ENCODE peak calls at places on chromosomes 1 and 21, in six cellular contexts. One of them, this sample, is unnamed.

GRCh38 chr1:9766759-9767442 is 56.9 kb downstream of the CLSTN1 start:
- DNase-seq in A673: peak; percentile 61
- DNase-seq in adrenal gland: no peak
- DNase-seq in GM23338: no peak
- DNase-seq in lower lobe of right lung: no peak
- DNase-seq in RWPE1: peak; percentile 94
- DNase-seq in this sample: peak; percentile 92

GRCh38 chr1:86325264-86325663 is 70.9 kb downstream of the ODF2L start:
- DNase-seq in lower lobe of right lung: no peak
- DNase-seq in RWPE1: no peak
- DNase-seq in A673: no peak
- DNase-seq in adrenal gland: no peak
- DNase-seq in GM23338: no peak
- DNase-seq in this sample: no peak

GRCh38 chr1:41633764-41634163 is 149.3 kb upstream of the EDN2 start:
- DNase-seq in RWPE1: no peak
- DNase-seq in A673: peak; percentile 62
- DNase-seq in adrenal gland: no peak
- DNase-seq in GM23338: no peak
- DNase-seq in lower lobe of right lung: no peak
- DNase-seq in this sample: peak; percentile 67

GRCh38 chr1:29505537-29506220 is 269.4 kb downstream of the PTPRU start:
- DNase-seq in A673: no peak
- DNase-seq in lower lobe of right lung: no peak
- DNase-seq in GM23338: no peak
- DNase-seq in RWPE1: no peak
- DNase-seq in adrenal gland: no peak
- DNase-seq in this sample: no peak

GRCh38 chr21:46551636-46552241 is 53.1 kb downstream of the S100B start:
- DNase-seq in RWPE1: no peak
- DNase-seq in A673: no peak
- DNase-seq in GM23338: peak; percentile 33
- DNase-seq in adrenal gland: peak; percentile 13
- DNase-seq in lower lobe of right lung: peak; percentile 76
- DNase-seq in this sample: no peak

GRCh38 chr1:107963601-107964396 is 1.2 kb downstream of the VAV3 start:
- DNase-seq in A673: peak; percentile 14
- DNase-seq in adrenal gland: no peak
- DNase-seq in RWPE1: peak; percentile 1
- DNase-seq in lower lobe of right lung: peak; percentile 51
- DNase-seq in GM23338: peak; percentile 64
- DNase-seq in this sample: peak; percentile 24

GRCh38 chr1:156126701-156127534 is 12.4 kb downstream of the LMNA start:
- DNase-seq in lower lobe of right lung: peak; percentile 70
- DNase-seq in A673: no peak
- DNase-seq in RWPE1: no peak
- DNase-seq in GM23338: no peak
- DNase-seq in adrenal gland: no peak
- DNase-seq in this sample: peak; percentile 97

GRCh38 chr1:14743368-14743767 is 144.9 kb downstream of the KAZN start:
- DNase-seq in lower lobe of right lung: no peak
- DNase-seq in RWPE1: no peak
- DNase-seq in A673: no peak
- DNase-seq in adrenal gland: no peak
- DNase-seq in GM23338: no peak
- DNase-seq in this sample: no peak

GRCh38 chr1:59732219-59732955 is 82.4 kb upstream of the HOOK1 start:
- DNase-seq in GM23338: no peak
- DNase-seq in A673: no peak
- DNase-seq in lower lobe of right lung: no peak
- DNase-seq in RWPE1: no peak
- DNase-seq in adrenal gland: no peak
- DNase-seq in this sample: peak; percentile 52

GRCh38 chr1:59736744-59737143 is 78.0 kb upstream of the HOOK1 start:
- DNase-seq in A673: no peak
- DNase-seq in RWPE1: no peak
- DNase-seq in GM23338: no peak
- DNase-seq in adrenal gland: no peak
- DNase-seq in lower lobe of right lung: no peak
- DNase-seq in this sample: no peak

GRCh38 chr1:59730302-59730701 is 84.4 kb upstream of the HOOK1 start:
- DNase-seq in adrenal gland: no peak
- DNase-seq in A673: no peak
- DNase-seq in RWPE1: peak; percentile 83
- DNase-seq in lower lobe of right lung: no peak
- DNase-seq in GM23338: no peak
- DNase-seq in this sample: peak; percentile 86

GRCh38 chr1:59733443-59734141 is 81.2 kb upstream of the HOOK1 start:
- DNase-seq in lower lobe of right lung: no peak
- DNase-seq in A673: no peak
- DNase-seq in GM23338: no peak
- DNase-seq in adrenal gland: no peak
- DNase-seq in RWPE1: no peak
- DNase-seq in this sample: peak; percentile 54

DNA sequence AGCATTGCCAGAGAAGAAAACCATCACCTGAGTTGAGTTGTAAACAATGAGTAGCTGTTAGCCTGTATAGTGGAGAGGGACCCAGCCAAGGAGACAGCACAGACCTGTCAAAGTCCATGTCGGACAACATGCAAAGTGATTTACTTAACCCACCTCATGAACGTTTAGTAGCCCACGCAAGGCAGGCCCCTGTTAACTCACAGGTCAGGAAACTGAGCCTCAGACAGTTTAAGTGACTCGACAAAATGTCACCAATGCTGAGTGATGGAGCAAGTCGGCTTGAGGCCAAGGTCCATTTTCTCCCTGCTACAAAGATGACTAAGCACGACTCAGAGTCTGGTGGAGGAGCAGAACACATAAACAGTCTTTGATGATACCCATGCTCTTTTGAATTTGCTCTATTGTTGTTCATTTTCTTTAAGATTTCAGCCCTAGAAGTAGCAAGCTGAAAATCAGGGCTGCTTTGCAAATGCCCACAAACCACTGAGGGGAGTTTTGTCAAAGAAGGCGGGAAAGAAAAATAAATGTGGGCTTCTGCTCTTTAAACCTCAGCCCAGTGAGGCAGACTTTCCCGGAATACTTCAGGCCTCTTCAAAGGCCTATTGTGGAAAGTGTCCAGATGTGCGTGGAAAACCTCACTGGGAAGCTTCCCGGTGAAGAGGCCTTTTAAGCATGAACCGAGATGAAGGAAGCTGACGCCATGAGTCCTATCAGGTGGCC is 83.8 kb upstream of the HOOK1 start:
- DNase-seq in adrenal gland: peak; percentile 88
- DNase-seq in lower lobe of right lung: no peak
- DNase-seq in RWPE1: peak; percentile 79
- DNase-seq in GM23338: no peak
- DNase-seq in A673: peak; percentile 59
- DNase-seq in this sample: peak; percentile 98
- TF ChIP-seq CTCF in adrenal gland: no peak
- TF ChIP-seq CTCF in lower lobe of right lung: no peak
- TF ChIP-seq CTCF in RWPE1: no peak
- TF ChIP-seq CTCF in GM23338: no peak
- TF ChIP-seq CTCF in A673: no peak
- TF ChIP-seq CTCF in this sample: no peak

DNA sequence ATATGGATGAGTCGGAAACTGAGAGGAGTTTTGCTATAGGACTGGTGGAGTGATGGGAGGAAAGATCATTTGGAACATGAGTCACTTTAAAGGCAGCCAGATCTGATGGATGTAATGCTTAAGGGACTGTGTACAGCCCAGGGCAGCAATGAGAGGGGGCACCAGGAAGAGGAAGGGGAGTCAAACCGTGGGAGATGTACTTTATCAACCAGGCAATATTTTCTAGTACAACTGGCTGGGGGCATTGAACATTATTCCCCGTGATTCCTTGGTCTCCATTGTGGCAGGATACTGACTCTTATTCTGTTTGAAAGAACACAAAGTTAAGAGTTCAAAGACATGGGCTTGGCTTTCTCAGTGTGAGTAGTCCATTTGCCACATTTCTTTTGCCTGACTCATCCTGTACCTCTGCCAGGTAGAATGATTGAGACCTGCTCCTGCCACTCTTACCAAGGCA is 268.2 kb upstream of the NR5A2 start:
- DNase-seq in lower lobe of right lung: no peak
- DNase-seq in adrenal gland: no peak
- DNase-seq in RWPE1: peak; percentile 97
- DNase-seq in GM23338: no peak
- DNase-seq in A673: no peak
- DNase-seq in this sample: peak; percentile 34
- H3K27ac ChIP-seq in lower lobe of right lung: no peak overlapping the region
- H3K27ac ChIP-seq in adrenal gland: no peak overlapping the region
- H3K27ac ChIP-seq in RWPE1: no peak overlapping the region
- H3K27ac ChIP-seq in GM23338: no peak overlapping the region
- H3K27ac ChIP-seq in A673: no peak overlapping the region
- H3K27ac ChIP-seq in this sample: no peak overlapping the region

DNA sequence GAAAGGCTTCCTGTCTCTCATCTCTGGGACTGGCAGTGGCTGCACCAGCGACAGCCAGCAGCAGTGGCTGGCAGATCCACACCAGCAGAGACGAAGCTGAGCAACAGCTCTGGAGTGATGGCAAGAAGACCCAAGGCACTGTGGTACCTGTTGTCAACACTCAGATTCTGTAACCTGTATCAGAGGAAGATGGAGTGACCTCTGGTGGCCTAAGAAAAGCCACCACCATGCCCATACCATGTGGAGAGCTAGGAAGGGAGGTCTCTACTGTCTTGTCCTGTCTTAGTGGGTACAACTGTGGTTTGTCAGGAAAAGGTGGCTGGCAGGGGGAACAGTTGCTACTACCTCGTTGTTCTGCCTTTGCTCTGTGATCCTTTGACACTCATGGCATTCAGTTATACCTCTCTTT is 22.5 kb upstream of the RHBDL2 start:
- DNase-seq in lower lobe of right lung: no peak
- DNase-seq in RWPE1: no peak
- DNase-seq in A673: no peak
- DNase-seq in adrenal gland: no peak
- DNase-seq in GM23338: peak; percentile 53
- DNase-seq in this sample: no peak
- TF ChIP-seq CTCF in lower lobe of right lung: no peak
- TF ChIP-seq CTCF in RWPE1: no peak
- TF ChIP-seq CTCF in A673: peak; percentile 24
- TF ChIP-seq CTCF in adrenal gland: no peak
- TF ChIP-seq CTCF in GM23338: peak; percentile 51
- TF ChIP-seq CTCF in this sample: no peak

DNA sequence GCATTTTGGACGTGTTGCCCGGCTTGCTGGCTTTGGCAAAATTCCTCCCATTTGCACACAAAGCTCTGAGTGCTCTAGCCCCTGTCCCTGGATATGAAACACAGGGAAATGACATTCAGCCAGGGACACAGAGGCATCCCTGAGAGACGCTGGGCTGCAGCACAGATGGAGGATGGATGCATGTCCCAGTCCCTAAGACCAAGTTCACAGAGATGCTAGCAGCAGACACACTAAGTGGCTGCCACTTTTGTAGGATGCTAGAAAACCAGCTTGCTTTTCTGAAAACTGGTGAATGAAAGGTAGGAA is 12.5 kb downstream of the ACTRT2 start:
- DNase-seq in GM23338: no peak
- DNase-seq in A673: no peak
- DNase-seq in adrenal gland: no peak
- DNase-seq in lower lobe of right lung: no peak
- DNase-seq in RWPE1: no peak
- DNase-seq in this sample: no peak
- H3K27ac ChIP-seq in GM23338: no peak overlapping the region
- H3K27ac ChIP-seq in A673: no peak overlapping the region
- H3K27ac ChIP-seq in adrenal gland: no peak overlapping the region
- H3K27ac ChIP-seq in lower lobe of right lung: no peak overlapping the region
- H3K27ac ChIP-seq in RWPE1: no peak overlapping the region
- H3K27ac ChIP-seq in this sample: no peak overlapping the region

GRCh38 chr1:229710746-229711145 is 84.7 kb downstream of the URB2 start:
- DNase-seq in RWPE1: no peak
- DNase-seq in adrenal gland: no peak
- DNase-seq in lower lobe of right lung: no peak
- DNase-seq in A673: peak; percentile 30
- DNase-seq in GM23338: no peak
- DNase-seq in this sample: no peak
- TF ChIP-seq CTCF in RWPE1: no peak
- TF ChIP-seq CTCF in adrenal gland: no peak
- TF ChIP-seq CTCF in lower lobe of right lung: no peak
- TF ChIP-seq CTCF in A673: peak; percentile 38
- TF ChIP-seq CTCF in GM23338: no peak
- TF ChIP-seq CTCF in this sample: no peak

GRCh38 chr1:173832748-173833147 is 8.1 kb upstream of the CENPL start:
- DNase-seq in adrenal gland: no peak
- DNase-seq in RWPE1: no peak
- DNase-seq in GM23338: no peak
- DNase-seq in A673: no peak
- DNase-seq in lower lobe of right lung: no peak
- DNase-seq in this sample: no peak

GRCh38 chr1:173821680-173822079 is 2.8 kb upstream of the DARS2 start:
- DNase-seq in RWPE1: no peak
- DNase-seq in adrenal gland: no peak
- DNase-seq in lower lobe of right lung: no peak
- DNase-seq in A673: no peak
- DNase-seq in GM23338: no peak
- DNase-seq in this sample: no peak

GRCh38 chr1:173824315-173825081 is at the start of the genes CENPL and DARS2:
- DNase-seq in RWPE1: peak; percentile 93
- DNase-seq in A673: peak; percentile 99
- DNase-seq in GM23338: peak; percentile 98
- DNase-seq in lower lobe of right lung: peak; percentile 97
- DNase-seq in adrenal gland: peak; percentile 96
- DNase-seq in this sample: peak; percentile 99

GRCh38 chr1:173823776-173824314 is 628 bp upstream of the DARS2 start:
- DNase-seq in A673: no peak
- DNase-seq in lower lobe of right lung: no peak
- DNase-seq in GM23338: no peak
- DNase-seq in adrenal gland: no peak
- DNase-seq in RWPE1: no peak
- DNase-seq in this sample: no peak

DNA sequence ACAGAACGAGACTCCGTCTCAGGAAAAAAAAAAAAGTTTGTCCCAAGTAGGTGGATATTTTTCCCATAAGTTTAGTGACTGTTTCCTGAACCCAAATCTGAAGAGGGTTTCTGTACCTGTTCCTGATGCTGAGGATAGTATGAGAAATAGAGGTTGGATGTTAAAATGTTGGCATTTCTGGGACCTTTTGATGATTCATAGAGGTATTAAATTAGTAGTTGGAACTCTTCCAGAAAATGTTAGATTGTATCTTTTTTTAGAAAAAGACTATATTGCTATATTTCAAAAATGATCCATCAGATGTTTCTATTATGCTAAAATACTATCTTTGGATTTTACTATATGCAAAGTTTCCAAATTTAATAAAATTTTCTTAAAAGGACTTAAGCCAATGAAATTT is 2.9 kb upstream of the CENPL start:
- DNase-seq in A673: no peak
- DNase-seq in adrenal gland: no peak
- DNase-seq in GM23338: no peak
- DNase-seq in RWPE1: no peak
- DNase-seq in lower lobe of right lung: no peak
- DNase-seq in this sample: no peak
- H3K27ac ChIP-seq in A673: no peak overlapping the region
- H3K27ac ChIP-seq in adrenal gland: no peak overlapping the region
- H3K27ac ChIP-seq in GM23338: no peak overlapping the region
- H3K27ac ChIP-seq in RWPE1: peak overlapping the region; percentile 45
- H3K27ac ChIP-seq in lower lobe of right lung: no peak overlapping the region
- H3K27ac ChIP-seq in this sample: no peak overlapping the region

GRCh38 chr21:30166171-30166570 is 434 bp downstream of the CLDN17 start:
- DNase-seq in A673: no peak
- DNase-seq in RWPE1: no peak
- DNase-seq in lower lobe of right lung: no peak
- DNase-seq in GM23338: no peak
- DNase-seq in adrenal gland: no peak
- DNase-seq in this sample: no peak
- TF ChIP-seq CTCF in A673: no peak
- TF ChIP-seq CTCF in RWPE1: no peak
- TF ChIP-seq CTCF in lower lobe of right lung: no peak
- TF ChIP-seq CTCF in GM23338: no peak
- TF ChIP-seq CTCF in adrenal gland: no peak
- TF ChIP-seq CTCF in this sample: no peak